ENCODE peak calls at places on chromosomes 13 and 19, in six cellular contexts. M is right lobe of liver, V is transverse colon, R is tibial nerve, Y is K562, W is heart left ventricle. J is an unnamed sample.

GRCh38 chr19:47305309-47305751 is 4.3 kb upstream of the C5AR1 start:
- DNase-seq in M (peak), V (peak), R (peak), Y (peak), W (peak), J (peak)

GRCh38 chr13:64180756-64181155 is 2765.1 kb upstream of the PCDH20 start:
- DNase-seq in M (no peak), V (no peak), R (no peak), Y (no peak), W (no peak), J (no peak)

GRCh38 chr13:114115191-114115671 is 17.2 kb downstream of the RASA3 start:
- DNase-seq in M (peak), V (peak), R (no peak), Y (peak), W (no peak), J (peak)

GRCh38 chr13:114019367-114019766 is 45.5 kb upstream of the C13orf46 start:
- DNase-seq in M (no peak), V (no peak), R (no peak), Y (peak), W (no peak), J (no peak)

GRCh38 chr19:42090687-42091086 is 14.7 kb downstream of the ZNF574 start:
- DNase-seq in M (no peak), V (peak), R (no peak), Y (no peak), W (no peak), J (no peak)

GRCh38 chr19:33879818-33880575 is 83.3 kb downstream of the KCTD15 start:
- DNase-seq in M (peak), V (no peak), R (no peak), Y (no peak), W (peak), J (no peak)

GRCh38 chr19:29771708-29772415 is 39.9 kb upstream of the CCNE1 start:
- DNase-seq in M (peak), V (peak), R (peak), Y (peak), W (peak), J (peak)

GRCh38 chr19:28468701-28469459 is 744.1 kb downstream of the UQCRFS1 start:
- DNase-seq in M (peak), V (peak), R (no peak), Y (peak), W (no peak), J (no peak)

GRCh38 chr13:40206241-40207109 is 460.0 kb downstream of the FOXO1 start:
- DNase-seq in M (no peak), V (no peak), R (no peak), Y (no peak), W (no peak), J (peak)

GRCh38 chr19:3366761-3367571 is 583 bp downstream of the NFIC start:
- DNase-seq in M (peak), V (peak), R (no peak), Y (peak), W (peak), J (no peak)

GRCh38 chr13:62525652-62526051 is 1110.0 kb upstream of the PCDH20 start:
- DNase-seq in M (no peak), V (no peak), R (no peak), Y (no peak), W (no peak), J (no peak)

GRCh38 chr13:47846886-47847285 is 154.2 kb downstream of the SUCLA2 start:
- DNase-seq in M (no peak), V (no peak), R (no peak), Y (no peak), W (no peak), J (no peak)

GRCh38 chr13:112587359-112587766 is 590 bp downstream of the TUBGCP3 start:
- DNase-seq in M (peak), V (peak), R (peak), Y (peak), W (peak), J (peak)

GRCh38 chr13:62432906-62433305 is 1017.3 kb upstream of the PCDH20 start:
- DNase-seq in M (no peak), V (no peak), R (no peak), Y (no peak), W (no peak), J (no peak)

GRCh38 chr13:103810026-103810425 is 743.8 kb upstream of the SLC10A2 start:
- DNase-seq in M (no peak), V (no peak), R (no peak), Y (no peak), W (no peak), J (no peak)

GRCh38 chr13:101025925-101026324 is 351.3 kb upstream of the TMTC4 start:
- DNase-seq in M (no peak), V (no peak), R (no peak), Y (no peak), W (no peak), J (no peak)

GRCh38 chr19:35261356-35262100 is 7.2 kb upstream of the USF2 start:
- DNase-seq in M (no peak), V (no peak), R (no peak), Y (no peak), W (no peak), J (peak)

GRCh38 chr19:47098608-47099007 is 15.0 kb downstream of the ZC3H4 start:
- DNase-seq in M (no peak), V (no peak), R (no peak), Y (no peak), W (no peak), J (no peak)

GRCh38 chr13:46721054-46721453 is 75.9 kb downstream of the ESD start:
- DNase-seq in M (no peak), V (peak), R (peak), Y (peak), W (peak), J (peak)

GRCh38 chr19:40251991-40252390 is 25.5 kb upstream of the CCNP start:
- DNase-seq in M (no peak), V (no peak), R (no peak), Y (no peak), W (no peak), J (no peak)

GRCh38 chr19:18349524-18350128 is 9.2 kb downstream of the PGPEP1 start:
- DNase-seq in M (peak), V (peak), R (peak), Y (peak), W (peak), J (peak)

GRCh38 chr19:1629256-1629808 is 23.1 kb downstream of the TCF3 start:
- DNase-seq in M (no peak), V (no peak), R (no peak), Y (no peak), W (no peak), J (no peak)

GRCh38 chr19:44657211-44657921 is 13.7 kb downstream of the PVR start:
- DNase-seq in M (peak), V (peak), R (peak), Y (peak), W (peak), J (peak)

GRCh38 chr19:50498219-50499056 is 12.6 kb downstream of the JOSD2 start:
- DNase-seq in M (no peak), V (no peak), R (no peak), Y (no peak), W (no peak), J (no peak)

GRCh38 chr19:47490847-47491246 is 6.8 kb upstream of the KPTN start:
- DNase-seq in M (no peak), V (no peak), R (no peak), Y (no peak), W (no peak), J (no peak)

GRCh38 chr13:97125051-97125809 is 96.9 kb upstream of the MBNL2 start:
- DNase-seq in M (no peak), V (no peak), R (peak), Y (peak), W (no peak), J (no peak)

GRCh38 chr19:3249408-3249807 is 24.9 kb downstream of the CELF5 start:
- DNase-seq in M (no peak), V (no peak), R (no peak), Y (peak), W (no peak), J (no peak)

GRCh38 chr13:103194871-103195270 is 128.7 kb upstream of the SLC10A2 start:
- DNase-seq in M (no peak), V (no peak), R (no peak), Y (no peak), W (no peak), J (no peak)

GRCh38 chr19:51693819-51694218 is 689 bp downstream of the SPACA6 start:
- DNase-seq in M (no peak), V (no peak), R (no peak), Y (no peak), W (no peak), J (no peak)

GRCh38 chr13:90307136-90307535 is 1040.4 kb upstream of the MIR17HG start:
- DNase-seq in M (no peak), V (no peak), R (no peak), Y (no peak), W (no peak), J (no peak)

GRCh38 chr13:111661052-111661451 is 340.6 kb downstream of the TEX29 start:
- DNase-seq in M (no peak), V (no peak), R (no peak), Y (no peak), W (no peak), J (no peak)

GRCh38 chr19:46841458-46842083 is 9.1 kb downstream of the AP2S1 start:
- DNase-seq in M (no peak), V (peak), R (peak), Y (peak), W (peak), J (peak)

GRCh38 chr19:4547303-4548237 is 7.7 kb upstream of the LRG1 start:
- DNase-seq in M (peak), V (no peak), R (no peak), Y (peak), W (no peak), J (peak)

GRCh38 chr13:112330066-112330465 is 46.1 kb upstream of the SPACA7 start:
- DNase-seq in M (no peak), V (no peak), R (no peak), Y (no peak), W (no peak), J (no peak)

GRCh38 chr13:93805736-93806135 is 579.1 kb downstream of the GPC6 start:
- DNase-seq in M (no peak), V (no peak), R (no peak), Y (no peak), W (no peak), J (no peak)

GRCh38 chr19:48815870-48816501 is 5.2 kb upstream of the BCAT2 start:
- DNase-seq in M (no peak), V (no peak), R (no peak), Y (peak), W (peak), J (peak)

GRCh38 chr19:12162882-12163806 is at the start of gene ZNF136:
- DNase-seq in M (peak), V (peak), R (peak), Y (peak), W (peak), J (peak)
- TF ChIP-seq POLR2A in M (peak), V (peak), R (peak), Y (peak), W (no peak), J (peak)

DNA sequence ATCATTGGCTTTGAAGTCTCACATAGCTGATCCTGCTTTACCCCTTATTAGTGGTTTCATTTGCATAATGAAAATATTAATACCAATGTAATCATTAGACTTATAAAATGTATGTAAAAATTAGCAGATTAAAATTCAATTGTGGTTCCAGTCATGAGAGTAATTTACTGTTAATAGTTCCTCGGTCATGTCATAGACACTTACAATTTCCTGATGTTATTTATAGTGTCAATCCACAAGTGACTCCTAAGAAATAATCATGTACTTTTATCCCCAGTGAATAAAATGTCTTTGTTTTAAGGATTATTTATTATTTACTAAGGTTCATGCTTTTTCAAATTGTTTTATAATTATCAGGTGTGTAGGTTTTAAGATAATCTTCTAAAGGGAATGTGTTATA is 138.5 kb downstream of the PCDH9 start:
- DNase-seq in M (no peak), V (no peak), R (no peak), Y (no peak), W (no peak), J (no peak)
- H3K27ac ChIP-seq in M (no peak), V (no peak), R (no peak), Y (no peak), W (no peak), J (no peak)

GRCh38 chr19:55586976-55587668 is 6.5 kb upstream of the ZNF579 start:
- DNase-seq in M (peak), V (peak), R (peak), Y (peak), W (peak), J (peak)
- TF ChIP-seq POLR2A in M (no peak), V (no peak), R (no peak), Y (no peak), W (no peak), J (no peak)

DNA sequence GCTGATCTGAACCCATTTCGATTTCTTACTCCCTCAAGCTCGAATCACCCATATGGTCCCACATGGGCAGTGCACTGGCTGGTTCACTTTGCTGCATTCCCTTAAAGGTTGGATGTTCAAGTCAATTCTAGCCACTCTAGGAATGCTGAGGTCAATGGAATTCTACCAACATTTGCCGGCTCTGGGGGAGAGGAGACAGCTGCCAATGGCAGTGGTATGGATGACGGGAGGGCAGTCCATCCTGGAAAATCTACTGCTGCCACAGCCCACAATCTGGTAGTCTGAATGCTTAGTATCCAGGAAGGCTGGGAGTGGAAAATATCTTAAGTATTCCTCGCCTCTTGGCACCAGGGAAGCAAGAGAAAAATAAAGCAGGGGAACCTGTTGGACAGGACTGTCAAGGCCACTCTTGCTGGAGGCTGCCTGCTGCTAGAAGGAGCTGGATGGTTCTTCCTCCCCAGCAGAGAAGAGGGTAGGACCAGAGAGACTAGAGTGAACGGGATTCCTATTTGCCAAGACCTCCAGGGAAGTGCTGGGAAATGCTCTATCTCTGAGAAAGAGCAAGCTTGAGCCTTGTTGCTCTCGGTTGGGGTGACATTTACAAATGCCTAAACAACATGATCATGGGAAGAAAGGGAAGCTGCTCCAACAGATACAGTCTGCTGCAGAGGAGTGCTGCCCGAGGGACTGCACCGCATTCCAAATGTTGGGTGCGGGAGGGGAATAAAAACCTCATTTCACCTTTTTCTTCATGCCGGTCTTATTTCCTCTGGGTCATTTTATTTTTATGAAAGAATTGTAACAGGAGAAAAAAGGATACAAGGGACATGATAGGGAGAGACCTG is 20.7 kb upstream of the HMGB1 start:
- DNase-seq in M (no peak), V (peak), R (no peak), Y (no peak), W (no peak), J (peak)
- H3K27ac ChIP-seq in M (no peak), V (no peak), R (no peak), Y (no peak), W (no peak), J (peak)

GRCh38 chr19:55069137-55069858 is 6.3 kb upstream of the RDH13 start:
- DNase-seq in M (no peak), V (peak), R (no peak), Y (peak), W (peak), J (peak)
- TF ChIP-seq POLR2A in M (no peak), V (peak), R (no peak), Y (peak), W (no peak), J (no peak)

GRCh38 chr19:17129377-17129776 is 53.8 kb downstream of the MYO9B start:
- DNase-seq in M (no peak), V (no peak), R (no peak), Y (no peak), W (no peak), J (no peak)

GRCh38 chr19:17128403-17128802 is 52.8 kb downstream of the MYO9B start:
- DNase-seq in M (no peak), V (no peak), R (no peak), Y (no peak), W (no peak), J (no peak)

GRCh38 chr19:17125728-17126677 is 50.4 kb downstream of the MYO9B start:
- DNase-seq in M (peak), V (peak), R (peak), Y (no peak), W (peak), J (peak)

GRCh38 chr19:17127671-17128070 is 52.1 kb downstream of the MYO9B start:
- DNase-seq in M (no peak), V (no peak), R (no peak), Y (no peak), W (no peak), J (no peak)

GRCh38 chr19:17128820-17129219 is 53.2 kb downstream of the MYO9B start:
- DNase-seq in M (no peak), V (no peak), R (no peak), Y (no peak), W (no peak), J (no peak)
- H3K27ac ChIP-seq in M (no peak), V (no peak), R (no peak), Y (no peak), W (no peak), J (no peak)

GRCh38 chr13:71864094-71864980 is 2.7 kb downstream of the DACH1 start:
- DNase-seq in M (peak), V (peak), R (peak), Y (peak), W (peak), J (no peak)
- TF ChIP-seq POLR2A in M (no peak), V (peak), R (no peak), Y (no peak), W (no peak), J (no peak)

GRCh38 chr13:45180713-45181601 is 19.9 kb downstream of the KCTD4 start:
- DNase-seq in M (no peak), V (no peak), R (no peak), Y (no peak), W (no peak), J (no peak)
- H3K27ac ChIP-seq in M (no peak), V (no peak), R (no peak), Y (no peak), W (no peak), J (no peak)

J was measured in stomach.